ENCODE peak calls at places on chromosomes 13 and 19, in six cellular contexts. C is AML-193; X is fibroblast of pulmonary artery; P is ovary; D is effector memory CD4-positive, alpha-beta T cell; G is Karpas-422. M is an unnamed sample.

GRCh38 chr19:13070425-13071140 is 32.1 kb downstream of the LYL1 start:
- DNase-seq in D (no peak), C (no peak), X (no peak), P (no peak), G (no peak), M (no peak)

GRCh38 chr13:112710855-112711527 is 21.2 kb downstream of the ATP11A start:
- DNase-seq in P (peak; percentile 38), X (no peak), G (no peak), C (no peak), D (no peak), M (no peak)

GRCh38 chr13:31361673-31362072 is 161.9 kb downstream of the B3GLCT start:
- DNase-seq in X (peak; percentile 43), G (no peak), P (no peak), D (no peak), C (no peak), M (no peak)

GRCh38 chr19:32318884-32319520 is 26.4 kb upstream of the ZNF507 start:
- DNase-seq in C (peak; percentile 12), G (no peak), X (peak; percentile 13), P (no peak), D (no peak), M (no peak)

GRCh38 chr13:29743229-29743786 is 107.1 kb downstream of the UBL3 start:
- DNase-seq in D (no peak), C (no peak), G (no peak), X (peak; percentile 6), P (no peak), M (no peak)

GRCh38 chr13:43132228-43132627 is 108.8 kb downstream of the DNAJC15 start:
- DNase-seq in P (no peak), X (peak; percentile 50), D (no peak), G (peak; percentile 86), C (no peak), M (no peak)

GRCh38 chr19:29855771-29856510 is 44.1 kb downstream of the CCNE1 start:
- DNase-seq in C (no peak), D (no peak), X (no peak), G (peak; percentile 66), P (no peak), M (no peak)

GRCh38 chr13:21668665-21669599 is 1.9 kb upstream of the FGF9 start:
- DNase-seq in G (peak; percentile 56), P (no peak), D (peak; percentile 23), C (no peak), X (peak; percentile 21), M (peak; percentile 24)

GRCh38 chr13:32135655-32136054 is 104.1 kb downstream of the FRY start:
- DNase-seq in G (no peak), P (no peak), D (no peak), X (no peak), C (no peak), M (no peak)

GRCh38 chr13:97757807-97758206 is 195.7 kb upstream of the IPO5 start:
- DNase-seq in G (no peak), C (no peak), D (no peak), P (no peak), X (peak; percentile 89), M (no peak)

GRCh38 chr19:10251792-10252694 is at the start of gene MRPL4:
- DNase-seq in D (peak; percentile 94), P (peak; percentile 96), C (peak; percentile 99), X (peak; percentile 99), G (peak; percentile 99), M (peak; percentile 95)

GRCh38 chr19:14383898-14384669 is 2.8 kb downstream of the ADGRE5 start:
- DNase-seq in D (peak; percentile 72), X (peak; percentile 45), G (no peak), C (peak; percentile 87), P (no peak), M (peak; percentile 65)

M was measured in effector CD4-positive, alpha-beta T cell.